ENCODE peak calls at places on chromosomes 16 and 17, in eight cellular contexts. W is IMR-90, P is PC-3, E is thoracic aorta, S is colonic mucosa, G is ascending aorta, J is kidney epithelial cell, X is psoas muscle. I is an unnamed sample.

GRCh38 chr17:69972251-69972650 is 102.8 kb upstream of the KCNJ16 start:
- DNase-seq in E (no peak), P (no peak), X (no peak), G (no peak), W (peak; percentile 23), S (no peak), J (no peak), I (no peak)

GRCh38 chr16:69762843-69763556 is 868 bp downstream of the WWP2 start:
- DNase-seq in E (no peak), P (peak; percentile 21), J (peak; percentile 25), W (peak; percentile 49), G (no peak), X (no peak), S (peak; percentile 40), I (no peak)

GRCh38 chr16:27838536-27839175 is 224.9 kb downstream of the GSG1L start:
- DNase-seq in J (no peak), W (no peak), G (no peak), X (no peak), E (no peak), S (no peak), P (no peak), I (no peak)

GRCh38 chr16:68338326-68339119 is 27.7 kb downstream of the PRMT7 start:
- DNase-seq in J (no peak), P (no peak), W (no peak), S (no peak), E (no peak), X (no peak), G (no peak), I (no peak)

GRCh38 chr17:10127819-10128375 is 70.5 kb downstream of the GAS7 start:
- DNase-seq in J (peak; percentile 77), G (peak; percentile 32), S (peak; percentile 61), P (no peak), W (peak; percentile 99), E (peak; percentile 28), X (peak; percentile 87), I (no peak)

GRCh38 chr17:10109146-10109545 is 89.3 kb downstream of the GAS7 start:
- DNase-seq in X (no peak), P (no peak), S (no peak), J (no peak), G (no peak), W (no peak), E (no peak), I (no peak)

GRCh38 chr16:10923146-10923649 is 19.1 kb downstream of the DEXI start:
- DNase-seq in P (no peak), G (no peak), X (no peak), E (no peak), J (no peak), W (no peak), S (no peak), I (no peak)

GRCh38 chr16:88924834-88925539 is 52.0 kb downstream of the CBFA2T3 start:
- DNase-seq in X (peak; percentile 78), P (peak; percentile 80), E (no peak), W (peak; percentile 73), J (peak; percentile 51), S (no peak), G (no peak), I (no peak)

GRCh38 chr16:87068316-87068715 is 248.9 kb downstream of the C16orf95 start:
- DNase-seq in J (no peak), W (no peak), E (no peak), S (no peak), X (no peak), G (no peak), P (no peak), I (no peak)

GRCh38 chr16:1634541-1634940 is 22.4 kb downstream of the CRAMP1 start:
- DNase-seq in P (no peak), E (no peak), S (no peak), W (no peak), J (no peak), X (no peak), G (no peak), I (no peak)

GRCh38 chr16:27724491-27724878 is 174.5 kb downstream of the KATNIP start:
- DNase-seq in S (peak; percentile 50), P (no peak), E (no peak), W (no peak), G (no peak), J (no peak), X (no peak), I (no peak)

GRCh38 chr17:32575865-32576264 is 89.1 kb downstream of the CDK5R1 start:
- DNase-seq in E (no peak), X (no peak), P (no peak), S (no peak), W (no peak), G (no peak), J (no peak), I (no peak)

GRCh38 chr17:50571681-50572080 is 11.2 kb downstream of the CACNA1G start:
- DNase-seq in S (no peak), W (no peak), P (no peak), X (no peak), G (no peak), J (no peak), E (no peak), I (no peak)

GRCh38 chr17:50570516-50570915 is 10.0 kb downstream of the CACNA1G start:
- DNase-seq in J (no peak), W (no peak), G (no peak), P (no peak), S (no peak), E (no peak), X (no peak), I (no peak)

GRCh38 chr17:50569592-50569991 is 9.1 kb downstream of the CACNA1G start:
- DNase-seq in J (no peak), X (no peak), E (no peak), P (no peak), W (no peak), G (no peak), S (no peak), I (no peak)

GRCh38 chr17:50573866-50574571 is 13.5 kb downstream of the CACNA1G start:
- DNase-seq in X (no peak), E (no peak), P (no peak), G (no peak), W (no peak), S (no peak), J (no peak), I (no peak)

GRCh38 chr17:50572541-50572940 is 12.0 kb downstream of the CACNA1G start:
- DNase-seq in J (no peak), X (no peak), W (no peak), P (no peak), S (no peak), E (no peak), G (no peak), I (no peak)
- TF ChIP-seq CTCF in J (no peak), X (no peak), W (no peak), P (no peak), S (no peak), E (no peak), G (no peak), I (no peak)

GRCh38 chr17:42184717-42185496 is at the start of gene HCRT:
- DNase-seq in S (peak; percentile 34), J (no peak), P (no peak), G (no peak), X (no peak), E (no peak), W (no peak), I (no peak)

GRCh38 chr17:42181851-42182207 is 887 bp upstream of the KCNH4 start:
- DNase-seq in X (no peak), J (no peak), E (no peak), W (no peak), P (no peak), S (no peak), G (no peak), I (no peak)

GRCh38 chr17:42183741-42184711 is 1.2 kb downstream of the HCRT start:
- DNase-seq in P (no peak), X (peak; percentile 80), J (peak; percentile 12), W (peak; percentile 63), G (no peak), S (peak; percentile 76), E (no peak), I (no peak)

GRCh38 chr17:42180922-42181850 is at the start of gene KCNH4:
- DNase-seq in E (peak; percentile 33), X (peak; percentile 79), J (no peak), G (peak; percentile 39), S (peak; percentile 74), W (peak; percentile 70), P (no peak), I (no peak)

DNA sequence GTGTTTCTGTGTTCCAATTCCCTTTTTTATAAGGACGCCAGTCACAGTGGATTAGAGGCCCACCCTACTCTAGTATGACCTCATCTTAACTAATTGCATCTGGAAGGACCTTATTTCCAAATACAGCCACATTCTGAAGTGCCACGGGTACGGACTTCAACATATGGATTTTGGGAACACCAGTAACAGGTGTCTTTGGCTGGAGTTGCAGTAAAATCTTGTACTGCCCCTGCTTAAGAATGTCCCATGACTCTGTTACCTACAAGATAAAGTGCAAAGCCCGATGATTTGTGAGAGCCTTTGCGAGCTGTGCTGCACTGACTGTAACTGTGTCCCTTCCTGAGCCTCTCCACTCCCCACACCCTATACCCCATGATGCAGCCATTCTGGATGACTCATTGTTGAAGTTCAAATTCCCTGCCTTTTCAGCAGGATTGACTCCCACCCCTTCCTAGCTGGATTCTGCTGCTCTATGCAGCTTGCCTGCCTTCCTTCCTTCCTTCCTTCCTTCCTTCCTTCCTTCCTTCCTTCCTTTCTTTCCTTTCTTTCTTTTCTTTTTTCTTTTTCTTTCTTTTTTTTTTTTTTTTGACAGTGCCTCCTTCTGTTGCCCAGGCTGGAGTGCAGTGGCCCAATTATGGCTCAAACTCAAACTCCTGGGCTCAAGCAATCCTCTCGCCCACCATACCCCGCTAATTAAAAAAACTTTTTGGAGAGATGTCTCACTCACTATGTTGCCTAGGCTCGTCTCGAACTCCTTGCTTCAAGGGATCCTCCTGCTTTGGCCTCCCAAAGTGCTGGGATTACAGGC is 2.1 kb downstream of the HCRT start:
- DNase-seq in J (no peak), E (no peak), W (peak; percentile 60), X (no peak), S (peak; percentile 62), G (no peak), P (no peak), I (no peak)
- H3K4me3 ChIP-seq in J (peak overlapping the region; percentile 32), E (peak overlapping the region; percentile 69), W (no peak overlapping the region), X (peak overlapping the region; percentile 69), S (peak overlapping the region; percentile 51), G (peak overlapping the region; percentile 69), P (no peak overlapping the region), I (peak overlapping the region; percentile 63)

GRCh38 chr17:42221886-42222745 is 27.8 kb upstream of the GHDC start:
- DNase-seq in P (no peak), X (peak; percentile 34), G (no peak), S (no peak), E (no peak), W (peak; percentile 58), J (no peak), I (no peak)
- TF ChIP-seq CTCF in P (no peak), X (peak; percentile 53), G (no peak), S (peak; percentile 43), E (no peak), W (peak; percentile 77), J (peak; percentile 79), I (peak; percentile 84)

GRCh38 chr17:1386265-1386664 is 13.8 kb downstream of the YWHAE start:
- DNase-seq in G (no peak), W (no peak), X (no peak), S (no peak), P (no peak), E (no peak), J (no peak), I (no peak)

GRCh38 chr17:1391577-1391976 is 8.4 kb downstream of the YWHAE start:
- DNase-seq in G (no peak), J (no peak), E (no peak), P (no peak), W (no peak), S (no peak), X (no peak), I (no peak)

GRCh38 chr17:1384881-1385280 is 15.1 kb downstream of the YWHAE start:
- DNase-seq in X (no peak), S (no peak), G (no peak), W (no peak), E (no peak), P (no peak), J (no peak), I (no peak)

GRCh38 chr17:1390422-1391367 is 9.3 kb downstream of the YWHAE start:
- DNase-seq in X (no peak), G (no peak), P (no peak), S (no peak), W (peak; percentile 51), J (no peak), E (no peak), I (no peak)
- H3K4me3 ChIP-seq in X (peak overlapping the region; percentile 50), G (no peak overlapping the region), P (no peak overlapping the region), S (no peak overlapping the region), W (no peak overlapping the region), J (no peak overlapping the region), E (peak overlapping the region; percentile 43), I (no peak overlapping the region)

I was measured in epithelial cell of proximal tubule.